ENCODE peak calls at places on chromosome 15, in seven cellular contexts. J is fibroblast of mammary gland, E is LHCN-M2, R is skeletal muscle cell, M is NCI-H1436, K is endothelial cell, O is fibroblast of the aortic adventitia. H is an unnamed sample.

GRCh38 chr15:99086327-99086667 is 18.6 kb upstream of the SYNM start:
- DNase-seq in J (no peak), E (no peak), R (no peak), M (no peak), K (no peak), O (no peak), H (no peak)

GRCh38 chr15:85706779-85707518 is 87.8 kb downstream of the KLHL25 start:
- DNase-seq in J (peak; percentile 78), E (peak; percentile 34), R (peak; percentile 62), M (no peak), K (no peak), O (peak; percentile 96), H (no peak)

GRCh38 chr15:80567721-80568157 is 127.4 kb upstream of the ABHD17C start:
- DNase-seq in J (peak; percentile 86), E (peak; percentile 84), R (no peak), M (peak; percentile 42), K (peak; percentile 64), O (peak; percentile 96), H (peak; percentile 86)

GRCh38 chr15:70029297-70029701 is 68.4 kb downstream of the TLE3 start:
- DNase-seq in J (no peak), E (peak; percentile 36), R (no peak), M (no peak), K (no peak), O (no peak), H (no peak)

GRCh38 chr15:80822666-80823065 is 43.5 kb downstream of the CEMIP start:
- DNase-seq in J (no peak), E (no peak), R (no peak), M (no peak), K (no peak), O (no peak), H (no peak)

GRCh38 chr15:67225336-67225735 is 29.1 kb downstream of the AAGAB start:
- DNase-seq in J (peak; percentile 76), E (peak; percentile 61), R (peak; percentile 36), M (no peak), K (no peak), O (peak; percentile 74), H (peak; percentile 6)

GRCh38 chr15:87764461-87765236 is 491.9 kb downstream of the NTRK3 start:
- DNase-seq in J (peak; percentile 2), E (peak; percentile 8), R (no peak), M (no peak), K (no peak), O (peak; percentile 84), H (no peak)

GRCh38 chr15:31228980-31229826 is 97.4 kb upstream of the KLF13 start:
- DNase-seq in J (no peak), E (no peak), R (no peak), M (peak; percentile 79), K (no peak), O (no peak), H (no peak)

GRCh38 chr15:87219650-87220615 is 1036.6 kb downstream of the NTRK3 start:
- DNase-seq in J (peak; percentile 12), E (peak; percentile 58), R (no peak), M (no peak), K (no peak), O (peak; percentile 73), H (no peak)

GRCh38 chr15:83855956-83856355 is 202.0 kb downstream of the ADAMTSL3 start:
- DNase-seq in J (peak; percentile 66), E (no peak), R (no peak), M (no peak), K (no peak), O (no peak), H (no peak)

GRCh38 chr15:77784361-77785292 is 151.9 kb upstream of the LINGO1 start:
- DNase-seq in J (peak; percentile 34), E (peak; percentile 16), R (no peak), M (no peak), K (peak; percentile 45), O (peak; percentile 7), H (no peak)

GRCh38 chr15:42890161-42890913 is 30.2 kb downstream of the TTBK2 start:
- DNase-seq in J (peak; percentile 45), E (peak; percentile 72), R (peak; percentile 4), M (no peak), K (no peak), O (peak; percentile 94), H (no peak)

GRCh38 chr15:35108453-35108852 is 23.4 kb upstream of the NANOGP8 start:
- DNase-seq in J (no peak), E (no peak), R (no peak), M (no peak), K (no peak), O (no peak), H (no peak)

GRCh38 chr15:73936181-73936580 is 9.9 kb downstream of the LOXL1 start:
- DNase-seq in J (peak; percentile 47), E (no peak), R (no peak), M (no peak), K (no peak), O (peak; percentile 73), H (no peak)

GRCh38 chr15:36370735-36371115 is 208.7 kb upstream of the CDIN1 start:
- DNase-seq in J (peak; percentile 93), E (peak; percentile 60), R (peak; percentile 66), M (no peak), K (no peak), O (peak; percentile 75), H (no peak)

H was measured in fibroblast of the conjunctiva.